ENCODE peak calls at places on chromosomes 2 and 18, in ten cellular contexts. T, G, L, H, J, S, P, D, I and W are unnamed samples.
A peak's percentile ranks its signal among the peaks of the same experiment; 100 is the strongest.

GRCh38 chr2:169613876-169614275 is 29.7 kb downstream of the PPIG start:
- DNase-seq in T (no peak), G (no peak), L (no peak), H (no peak), J (no peak), S (no peak), P (no peak), D (no peak), I (no peak), W (no peak)

GRCh38 chr18:45551417-45551816 is 63.9 kb upstream of the SLC14A2 start:
- DNase-seq in T (no peak), G (no peak), L (no peak), H (no peak), J (no peak), S (no peak), P (no peak), D (no peak), I (no peak), W (no peak)

GRCh38 chr18:48137354-48138208 is 207.1 kb upstream of the SMAD2 start:
- DNase-seq in T (no peak), G (no peak), L (no peak), H (no peak), J (no peak), S (no peak), P (no peak), D (peak; percentile 69), I (no peak), W (peak; percentile 66)

GRCh38 chr18:63319383-63320040 is at the start of gene BCL2:
- DNase-seq in T (no peak), G (peak; percentile 72), L (no peak), H (peak; percentile 24), J (peak; percentile 66), S (peak; percentile 32), P (peak; percentile 6), D (no peak), I (peak; percentile 66), W (peak; percentile 45)

GRCh38 chr2:117960231-117960630 is 53.6 kb downstream of the CCDC93 start:
- DNase-seq in T (no peak), G (no peak), L (no peak), H (peak; percentile 50), J (no peak), S (no peak), P (no peak), D (no peak), I (no peak), W (peak; percentile 12)

GRCh38 chr2:75596784-75597183 is 36.0 kb upstream of the EVA1A start:
- DNase-seq in T (no peak), G (no peak), L (no peak), H (peak; percentile 40), J (no peak), S (no peak), P (no peak), D (no peak), I (no peak), W (no peak)

GRCh38 chr2:238143239-238143951 is 4.9 kb downstream of the KLHL30 start:
- DNase-seq in T (no peak), G (no peak), L (peak; percentile 54), H (peak; percentile 47), J (no peak), S (peak; percentile 33), P (peak; percentile 28), D (no peak), I (no peak), W (no peak)

GRCh38 chr2:218301176-218301819 is 9.0 kb upstream of the TMBIM1 start:
- DNase-seq in T (peak; percentile 91), G (peak; percentile 75), L (peak; percentile 91), H (peak; percentile 82), J (peak; percentile 88), S (peak; percentile 91), P (peak; percentile 48), D (peak; percentile 93), I (peak; percentile 96), W (peak; percentile 93)

GRCh38 chr2:80300346-80300745 is 4.2 kb downstream of the LRRTM1 start:
- DNase-seq in T (no peak), G (no peak), L (no peak), H (no peak), J (no peak), S (no peak), P (no peak), D (no peak), I (no peak), W (no peak)

DNA sequence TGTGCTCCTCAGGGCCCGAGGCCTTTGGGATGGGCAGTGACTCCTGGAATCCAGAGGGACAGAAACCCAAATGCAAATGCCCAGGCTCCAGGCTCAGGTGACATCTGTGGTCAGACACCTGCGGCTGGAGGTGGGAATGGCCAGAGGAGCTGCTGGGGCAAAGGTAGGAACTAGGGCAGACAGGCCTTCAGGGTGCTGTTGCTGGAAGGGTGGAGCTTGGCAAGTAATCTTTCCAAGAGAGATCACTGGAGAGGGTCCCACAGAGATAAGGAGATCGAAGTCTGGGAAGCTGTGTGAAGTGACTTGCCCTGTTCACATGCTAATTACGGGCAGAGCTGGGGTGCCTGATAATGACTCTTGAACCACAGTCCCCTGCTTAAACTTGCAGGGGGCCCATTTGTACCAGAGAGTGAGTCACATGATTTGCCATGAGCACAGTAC is 82.4 kb downstream of the ACAA2 start:
- DNase-seq in T (no peak), G (no peak), L (no peak), H (no peak), J (no peak), S (no peak), P (no peak), D (no peak), I (peak; percentile 59), W (no peak)
- H3K4me1 ChIP-seq in T (peaks cover 4% of the 10 kb centered on the region), G (no peaks in the 10 kb centered on the region), L (peaks cover 15% of the 10 kb centered on the region), H (peaks cover 17% of the 10 kb centered on the region), J (no peaks in the 10 kb centered on the region), S (no peaks in the 10 kb centered on the region), P (peaks cover 28% of the 10 kb centered on the region), D (no peaks in the 10 kb centered on the region), I (no peaks in the 10 kb centered on the region), W (no peaks in the 10 kb centered on the region)

DNA sequence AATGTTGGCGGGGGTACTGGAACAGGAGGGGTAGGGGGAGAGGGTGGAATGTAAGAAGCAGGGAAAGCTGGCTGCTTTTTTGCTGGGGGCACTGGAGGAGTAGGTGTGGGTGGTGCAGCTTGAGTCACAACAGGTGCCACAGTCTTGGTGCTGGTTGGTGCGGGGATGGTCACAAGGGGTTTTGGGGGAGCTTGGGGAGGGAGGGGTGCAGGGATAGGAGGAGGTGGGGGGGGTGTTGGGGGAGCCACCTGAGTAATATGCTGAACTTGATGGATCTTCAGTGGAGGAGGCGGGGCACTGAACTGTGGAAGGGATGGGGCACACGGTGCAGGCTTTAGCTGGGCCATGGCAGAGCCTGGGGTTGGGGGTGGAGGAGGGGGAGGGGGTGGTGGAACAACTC is 94.4 kb downstream of the RAPH1 start:
- DNase-seq in T (no peak), G (no peak), L (no peak), H (no peak), J (no peak), S (no peak), P (no peak), D (no peak), I (no peak), W (no peak)
- TF ChIP-seq POLR2A in T (no peak), G (no peak), L (no peak), H (no peak), J (no peak), S (no peak), P (no peak), D (no peak), I (no peak), W (no peak)

GRCh38 chr2:24994325-24994724 is 22.6 kb upstream of the DNAJC27 start:
- DNase-seq in T (no peak), G (no peak), L (no peak), H (no peak), J (no peak), S (no peak), P (no peak), D (no peak), I (no peak), W (no peak)
- H3K27ac ChIP-seq in T (no peak overlapping the region), G (peak overlapping the region; percentile 52), L (no peak overlapping the region), H (no peak overlapping the region), J (no peak overlapping the region), S (no peak overlapping the region), P (no peak overlapping the region), D (no peak overlapping the region), I (no peak overlapping the region), W (peak overlapping the region; percentile 58)

GRCh38 chr2:174967086-174967485 is 38.1 kb downstream of the CHN1 start:
- DNase-seq in T (no peak), G (no peak), L (no peak), H (no peak), J (no peak), S (no peak), P (no peak), D (no peak), I (no peak), W (no peak)

GRCh38 chr2:174967693-174968260 is 37.4 kb downstream of the CHN1 start:
- DNase-seq in T (no peak), G (no peak), L (no peak), H (no peak), J (no peak), S (peak; percentile 14), P (no peak), D (no peak), I (no peak), W (no peak)

GRCh38 chr2:174971868-174972781 is 33.1 kb downstream of the CHN1 start:
- DNase-seq in T (no peak), G (no peak), L (peak; percentile 21), H (peak; percentile 75), J (no peak), S (peak; percentile 32), P (peak; percentile 41), D (no peak), I (peak; percentile 73), W (peak; percentile 55)

GRCh38 chr2:174970092-174970491 is 35.1 kb downstream of the CHN1 start:
- DNase-seq in T (no peak), G (no peak), L (no peak), H (peak; percentile 61), J (no peak), S (no peak), P (no peak), D (no peak), I (no peak), W (no peak)

GRCh38 chr2:174969091-174969734 is 36.0 kb downstream of the CHN1 start:
- DNase-seq in T (no peak), G (no peak), L (no peak), H (no peak), J (no peak), S (no peak), P (no peak), D (no peak), I (no peak), W (no peak)
- H3K4me1 ChIP-seq in T (peaks cover 17% of the 10 kb centered on the region), G (no peaks in the 10 kb centered on the region), L (no peaks in the 10 kb centered on the region), H (peaks cover 16% of the 10 kb centered on the region), J (peaks cover 3% of the 10 kb centered on the region), S (no peaks in the 10 kb centered on the region), P (peaks cover 60% of the 10 kb centered on the region), D (peaks cover 14% of the 10 kb centered on the region), I (no peaks in the 10 kb centered on the region), W (no peaks in the 10 kb centered on the region)